ENCODE peak calls at places on chromosomes 16 and 17, in four cellular contexts. G, E, L and Q are unnamed samples.

GRCh38 chr17:72852267-72852945 is 240.1 kb downstream of the SLC39A11 start:
- DNase-seq in E (no peak), G (no peak), L (no peak), Q (no peak)

GRCh38 chr17:51147641-51148040 is 5.7 kb upstream of the NME1 start:
- DNase-seq in L (no peak), E (no peak), G (no peak), Q (no peak)

GRCh38 chr17:32323784-32324590 is 18.0 kb downstream of the C17orf75 start:
- DNase-seq in E (no peak), G (no peak), L (peak; percentile 50), Q (no peak)

GRCh38 chr17:9401434-9401833 is 174.2 kb downstream of the STX8 start:
- DNase-seq in L (no peak), G (no peak), E (no peak), Q (no peak)

GRCh38 chr16:84013787-84014569 is 28.6 kb downstream of the SLC38A8 start:
- DNase-seq in G (peak; percentile 100), L (peak; percentile 72), E (peak; percentile 99), Q (peak; percentile 100)

GRCh38 chr16:67833418-67834241 is 8.5 kb upstream of the THAP11 start:
- DNase-seq in E (peak; percentile 96), L (peak; percentile 98), G (peak; percentile 96), Q (peak; percentile 97)

GRCh38 chr17:46782250-46782953 is 36.1 kb downstream of the WNT3 start:
- DNase-seq in G (peak; percentile 75), E (peak; percentile 77), L (peak; percentile 82), Q (no peak)

GRCh38 chr16:2905988-2906387 is 5.7 kb upstream of the FLYWCH1 start:
- DNase-seq in L (no peak), G (no peak), E (peak; percentile 96), Q (no peak)

GRCh38 chr16:30092373-30093010 is 768 bp upstream of the TBX6 start:
- DNase-seq in G (peak; percentile 86), E (peak; percentile 79), L (peak; percentile 94), Q (no peak)

GRCh38 chr16:30615358-30616076 is 5.3 kb upstream of the ZNF689 start:
- DNase-seq in G (peak; percentile 98), E (peak; percentile 18), L (peak; percentile 71), Q (peak; percentile 82)

GRCh38 chr17:81869221-81870154 is 1.6 kb downstream of the ARHGDIA start:
- DNase-seq in L (peak; percentile 96), E (peak; percentile 66), G (peak; percentile 72), Q (peak; percentile 90)

GRCh38 chr17:55479903-55480302 is 31.3 kb downstream of the SMIM36 start:
- DNase-seq in G (no peak), L (no peak), E (no peak), Q (no peak)

GRCh38 chr17:77106874-77107358 is 33.9 kb upstream of the SEC14L1 start:
- DNase-seq in G (no peak), L (no peak), E (no peak), Q (no peak)

GRCh38 chr17:43389022-43389947 is 9.5 kb upstream of the ARL4D start:
- DNase-seq in G (peak; percentile 73), E (peak; percentile 47), L (peak; percentile 74), Q (no peak)

GRCh38 chr17:27357236-27357635 is 63.3 kb downstream of the WSB1 start:
- DNase-seq in G (no peak), L (no peak), E (no peak), Q (no peak)
- TF ChIP-seq TEAD4 in G (no peak), L (no peak), E (no peak), Q (no peak)

GRCh38 chr16:66681676-66682075 is 14.9 kb downstream of the CMTM4 start:
- DNase-seq in E (no peak), L (no peak), G (no peak), Q (no peak)

GRCh38 chr16:66682271-66682670 is 14.3 kb downstream of the CMTM4 start:
- DNase-seq in E (no peak), L (no peak), G (no peak), Q (no peak)

GRCh38 chr16:66677179-66677578 is 19.4 kb downstream of the CMTM4 start:
- DNase-seq in E (no peak), L (no peak), G (no peak), Q (no peak)

GRCh38 chr16:66677836-66678235 is 18.7 kb downstream of the CMTM4 start:
- DNase-seq in G (no peak), L (no peak), E (no peak), Q (no peak)

DNA sequence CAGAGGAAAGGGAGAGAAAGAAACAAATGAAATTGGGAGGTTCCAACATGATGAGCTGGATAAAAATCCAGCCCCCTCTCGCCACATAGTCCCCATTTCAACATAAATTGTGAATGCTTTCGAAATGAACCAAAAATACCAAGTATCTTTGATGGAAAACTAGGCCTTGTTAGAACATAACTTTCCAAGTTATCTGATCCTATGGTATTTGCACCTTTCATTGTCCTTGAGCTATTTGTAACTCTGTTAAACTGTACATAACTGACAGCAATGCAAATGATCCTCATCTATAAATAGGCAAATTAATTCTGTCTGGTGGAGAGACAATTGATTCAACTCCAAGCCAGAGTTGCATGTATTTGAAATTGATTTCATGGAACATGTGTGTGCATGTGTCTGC is 18.2 kb downstream of the CMTM4 start:
- DNase-seq in G (no peak), E (no peak), L (no peak), Q (no peak)
- TF ChIP-seq TEAD4 in G (no peak), E (no peak), L (no peak), Q (no peak)

DNA sequence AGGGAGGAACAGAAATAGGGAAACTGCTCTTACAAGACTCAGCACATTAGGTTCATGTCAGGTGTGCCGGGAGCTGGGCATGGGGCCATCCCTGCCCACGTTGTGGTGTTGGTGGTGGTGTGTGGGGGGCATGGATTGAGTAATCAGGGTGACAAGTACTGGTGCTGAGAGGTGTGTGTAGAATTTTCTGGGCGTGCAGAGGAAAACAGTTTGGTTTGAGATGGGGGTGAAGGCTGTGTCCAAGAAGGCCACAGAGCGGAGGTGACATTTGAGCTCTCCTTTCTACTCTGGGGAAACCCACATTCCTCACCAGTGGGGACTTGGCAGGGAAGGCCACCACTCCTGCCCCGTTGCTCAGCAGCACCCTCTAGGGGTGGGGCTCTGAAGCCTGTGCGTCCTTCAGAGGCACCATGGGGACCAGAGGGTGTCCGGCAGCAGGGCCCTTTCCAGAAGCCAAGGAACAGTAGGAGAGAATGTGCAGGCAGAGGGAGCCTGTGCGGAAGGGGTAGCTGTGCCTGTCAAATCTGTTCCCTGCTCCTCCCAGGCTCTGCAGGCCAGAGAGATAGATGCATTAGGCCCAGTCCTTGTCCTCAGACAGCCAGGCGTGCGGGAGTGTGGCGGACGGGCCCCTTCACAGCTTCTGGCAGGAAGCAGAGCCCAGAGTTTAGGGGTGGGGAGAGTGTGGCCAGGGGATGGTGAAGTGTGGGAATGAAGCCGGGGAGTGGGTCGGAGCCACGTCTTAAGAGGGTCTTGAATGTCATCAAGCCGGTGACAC is 48.7 kb upstream of the GSE1 start:
- DNase-seq in G (no peak), L (no peak), E (peak; percentile 58), Q (no peak)
- TF ChIP-seq TEAD4 in G (no peak), L (no peak), E (no peak), Q (no peak)

GRCh38 chr16:20409398-20410152 is at the start of gene ACSM5:
- DNase-seq in G (no peak), L (no peak), E (no peak), Q (no peak)
- TF ChIP-seq TEAD4 in G (no peak), L (no peak), E (no peak), Q (no peak)

GRCh38 chr17:53722407-53722806 is 100.3 kb upstream of the KIF2B start:
- DNase-seq in L (no peak), G (no peak), E (no peak), Q (peak; percentile 21)
- TF ChIP-seq TEAD4 in L (peak; percentile 87), G (no peak), E (no peak), Q (no peak)

GRCh38 chr16:57271063-57271345 is 13.5 kb downstream of the PLLP start:
- DNase-seq in G (no peak), L (peak; percentile 12), E (peak; percentile 4), Q (no peak)

GRCh38 chr16:57273359-57273758 is 11.1 kb downstream of the PLLP start:
- DNase-seq in L (peak; percentile 87), E (peak; percentile 10), G (no peak), Q (no peak)

GRCh38 chr16:57276596-57276995 is 7.9 kb downstream of the PLLP start:
- DNase-seq in L (no peak), E (no peak), G (no peak), Q (no peak)

GRCh38 chr16:57271867-57272495 is 12.5 kb downstream of the PLLP start:
- DNase-seq in G (no peak), E (peak; percentile 2), L (peak; percentile 10), Q (no peak)

GRCh38 chr16:57273826-57274225 is 10.6 kb downstream of the PLLP start:
- DNase-seq in G (no peak), L (no peak), E (no peak), Q (no peak)
- TF ChIP-seq TEAD4 in G (no peak), L (no peak), E (no peak), Q (no peak)

GRCh38 chr17:39666601-39667261 is 1.5 kb upstream of the PNMT start:
- DNase-seq in L (peak; percentile 53), G (no peak), E (peak; percentile 69), Q (no peak)
- TF ChIP-seq TEAD4 in L (no peak), G (no peak), E (no peak), Q (no peak)

DNA sequence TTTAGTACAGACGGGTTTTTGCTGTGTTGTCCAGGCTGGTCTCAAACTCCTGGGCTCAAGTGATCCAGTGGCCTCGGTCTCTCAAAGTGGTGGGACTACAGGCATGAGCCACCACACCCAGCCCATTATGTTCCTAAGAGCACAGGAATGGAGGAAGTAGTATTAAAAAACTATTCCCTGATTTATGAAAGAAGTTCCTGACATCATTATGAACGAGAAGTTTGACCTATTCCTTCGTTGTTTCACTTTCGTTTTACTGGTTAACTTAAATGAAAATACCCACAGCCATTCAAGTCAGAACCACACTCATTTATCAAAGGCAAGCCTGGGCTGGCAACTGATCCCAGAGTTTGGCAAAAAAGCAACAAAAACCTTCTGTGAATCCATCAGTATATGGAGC is 13.5 kb upstream of the CBX4 start:
- DNase-seq in E (no peak), L (no peak), G (no peak), Q (no peak)
- TF ChIP-seq TEAD4 in E (no peak), L (no peak), G (no peak), Q (no peak)

DNA sequence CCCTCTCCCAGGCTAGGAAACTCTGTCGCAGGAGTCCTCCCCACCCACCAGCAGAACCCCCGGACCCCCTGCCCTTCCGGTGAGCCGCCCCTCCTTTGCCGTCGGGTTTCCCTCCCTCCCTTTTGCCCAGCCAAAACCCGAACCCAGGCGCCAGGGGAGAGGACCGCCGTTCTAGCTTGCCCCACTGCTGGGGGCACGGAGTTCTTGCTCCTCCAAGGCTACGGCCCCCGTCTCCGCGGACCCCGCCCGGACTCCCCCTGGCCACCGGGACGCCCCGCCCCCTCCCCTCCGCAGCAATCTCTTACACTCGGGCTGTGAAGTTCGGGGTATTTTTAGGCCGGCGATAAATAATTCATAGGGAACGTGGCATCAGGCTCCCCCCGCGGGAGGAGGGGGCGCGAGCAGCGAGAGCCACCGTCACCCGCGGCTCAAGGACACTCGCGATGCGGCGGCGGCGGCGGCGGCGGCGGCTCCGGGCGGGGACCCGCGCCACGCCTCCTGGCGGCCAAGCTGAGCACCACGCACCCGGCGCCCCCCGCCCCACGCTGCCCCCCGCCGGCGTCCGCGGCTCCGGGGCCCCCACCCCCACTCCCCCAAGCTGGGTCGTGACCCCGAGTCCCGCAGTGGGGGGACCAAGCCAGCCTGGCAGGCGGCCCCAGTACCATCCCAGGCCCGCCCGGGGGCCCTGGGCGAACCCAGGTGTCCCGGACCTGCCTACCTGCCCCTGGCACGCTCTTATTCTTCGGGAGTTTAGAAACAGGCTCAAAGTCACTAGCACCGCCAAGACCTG is at the start of gene GRIN2C:
- DNase-seq in E (peak; percentile 63), G (no peak), L (peak; percentile 93), Q (no peak)
- TF ChIP-seq TEAD4 in E (no peak), G (no peak), L (no peak), Q (no peak)